ENCODE peak calls at places on chromosomes 16 and 17, in eight cellular contexts. W, Y, E, D, K, C, L and V are unnamed samples. For H3K9me3, the result is how much of the 10 kb centered on the place peaks cover.

GRCh38 chr17:8164815-8165131 is 2.0 kb upstream of the VAMP2 start:
- DNase-seq in W (no peak), Y (no peak), E (no peak), D (no peak), K (no peak), C (no peak), L (no peak), V (no peak)

GRCh38 chr16:81446318-81447275 is 2.0 kb downstream of the CMIP start:
- DNase-seq in W (no peak), Y (peak), E (no peak), D (peak), K (no peak), C (peak), L (peak), V (no peak)

GRCh38 chr17:72362466-72363335 is 241.9 kb downstream of the SOX9 start:
- DNase-seq in W (no peak), Y (no peak), E (no peak), D (peak), K (no peak), C (no peak), L (no peak), V (peak)

GRCh38 chr17:39759204-39759603 is 21.5 kb downstream of the GRB7 start:
- DNase-seq in W (no peak), Y (no peak), E (no peak), D (no peak), K (no peak), C (no peak), L (no peak), V (no peak)

GRCh38 chr17:30415491-30415890 is 36.8 kb downstream of the CPD start:
- DNase-seq in W (no peak), Y (no peak), E (no peak), D (peak), K (no peak), C (no peak), L (no peak), V (no peak)

GRCh38 chr16:82368041-82368440 is 198.0 kb upstream of the MPHOSPH6 start:
- DNase-seq in W (no peak), Y (peak), E (peak), D (peak), K (no peak), C (peak), L (peak), V (no peak)

GRCh38 chr16:73315645-73316044 is 267.7 kb upstream of the ZFHX3 start:
- DNase-seq in W (no peak), Y (no peak), E (no peak), D (no peak), K (no peak), C (no peak), L (no peak), V (no peak)

GRCh38 chr17:76270127-76270592 is 5.0 kb downstream of the UBALD2 start:
- DNase-seq in W (no peak), Y (no peak), E (peak), D (no peak), K (no peak), C (no peak), L (no peak), V (no peak)

GRCh38 chr17:28738680-28739384 is 5.0 kb upstream of the TRAF4 start:
- DNase-seq in W (peak), Y (no peak), E (peak), D (no peak), K (no peak), C (no peak), L (no peak), V (no peak)

GRCh38 chr17:4340914-4341615 is 25.4 kb downstream of the UBE2G1 start:
- DNase-seq in W (no peak), Y (no peak), E (no peak), D (peak), K (no peak), C (no peak), L (no peak), V (no peak)

GRCh38 chr17:65085397-65085796 is 28.9 kb upstream of the GNA13 start:
- DNase-seq in W (no peak), Y (no peak), E (no peak), D (no peak), K (no peak), C (no peak), L (no peak), V (no peak)

GRCh38 chr16:84080378-84080777 is 36.4 kb downstream of the MBTPS1 start:
- DNase-seq in W (no peak), Y (no peak), E (peak), D (no peak), K (no peak), C (no peak), L (no peak), V (no peak)

GRCh38 chr16:88781140-88782077 is 3.6 kb downstream of the PIEZO1 start:
- DNase-seq in W (peak), Y (no peak), E (peak), D (peak), K (peak), C (no peak), L (no peak), V (no peak)

GRCh38 chr17:30812218-30813177 is 12.0 kb downstream of the CRLF3 start:
- DNase-seq in W (no peak), Y (no peak), E (no peak), D (peak), K (no peak), C (no peak), L (no peak), V (no peak)

GRCh38 chr17:28346199-28346580 is 10.6 kb downstream of the TNFAIP1 start:
- DNase-seq in W (no peak), Y (no peak), E (no peak), D (no peak), K (no peak), C (no peak), L (no peak), V (no peak)

GRCh38 chr17:22703786-22704441 is 1011.6 kb downstream of the KCNJ18 start:
- DNase-seq in W (no peak), Y (no peak), E (no peak), D (no peak), K (no peak), C (no peak), L (no peak), V (no peak)

GRCh38 chr17:22707626-22708025 is 1015.3 kb downstream of the KCNJ18 start:
- DNase-seq in W (no peak), Y (no peak), E (no peak), D (no peak), K (no peak), C (no peak), L (no peak), V (no peak)

GRCh38 chr17:22703204-22703603 is 1010.9 kb downstream of the KCNJ18 start:
- DNase-seq in W (no peak), Y (no peak), E (no peak), D (no peak), K (no peak), C (no peak), L (no peak), V (no peak)

GRCh38 chr17:22704674-22705073 is 1012.4 kb downstream of the KCNJ18 start:
- DNase-seq in W (no peak), Y (no peak), E (no peak), D (peak), K (no peak), C (no peak), L (no peak), V (no peak)
- H3K9me3 ChIP-seq in W (under half), Y (under half), E (under half), D (under half), K (under half), C (under half), L (under half), V (under half)

DNA sequence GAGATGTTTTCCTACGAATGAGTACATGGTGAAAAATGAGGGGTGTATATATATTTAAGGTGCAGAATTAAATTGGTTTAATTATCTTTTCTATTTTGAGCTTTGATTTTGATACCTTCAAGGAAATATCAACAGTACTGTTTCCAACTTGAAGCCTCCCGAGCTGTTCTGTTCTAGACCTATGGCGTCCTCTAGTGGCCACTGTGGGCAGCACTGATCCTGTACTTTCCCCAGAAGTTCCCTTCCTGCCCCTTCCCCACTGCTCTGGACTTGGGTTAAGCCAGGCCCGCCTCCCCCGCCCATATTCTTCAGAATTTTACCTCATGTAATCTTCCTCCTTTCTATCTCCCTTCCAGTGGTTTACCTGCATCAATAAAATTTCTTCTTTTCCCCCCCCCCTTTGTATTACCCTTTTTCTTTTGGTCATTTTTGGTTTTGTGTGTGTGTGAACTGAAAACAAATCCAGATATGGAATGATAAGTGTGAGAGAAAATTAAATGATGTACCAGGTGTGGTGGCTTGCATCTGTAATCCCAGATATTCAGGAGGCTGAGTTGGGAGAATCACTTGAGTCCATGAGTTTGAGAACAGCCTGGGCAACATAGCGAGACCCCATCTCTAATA is 1643.5 kb downstream of the TP53TG3F start:
- DNase-seq in W (no peak), Y (no peak), E (no peak), D (peak), K (no peak), C (no peak), L (no peak), V (peak)
- H3K9me3 ChIP-seq in W (under half), Y (under half), E (under half), D (under half), K (under half), C (under half), L (under half), V (under half)

DNA sequence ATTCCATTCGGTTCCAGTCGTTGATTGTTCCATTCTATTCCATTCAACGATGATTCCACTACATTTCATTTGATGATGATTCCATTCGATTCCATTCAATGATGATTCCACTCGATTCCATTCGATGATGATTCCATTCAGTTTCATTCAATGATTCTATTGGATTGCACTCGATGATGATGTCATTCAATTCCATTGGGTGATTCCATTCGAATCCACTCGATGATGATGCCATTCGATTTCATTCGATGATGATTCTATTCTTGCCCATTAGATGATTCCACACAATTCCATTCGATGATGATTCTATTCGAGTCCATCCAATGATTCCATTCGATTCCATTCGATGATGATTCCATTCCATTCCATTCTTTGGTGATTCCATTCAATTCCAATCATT is 1283.7 kb downstream of the TP53TG3F start:
- DNase-seq in W (no peak), Y (no peak), E (no peak), D (no peak), K (no peak), C (no peak), L (no peak), V (no peak)
- H3K9me3 ChIP-seq in W (under half), Y (under half), E (half or more), D (under half), K (under half), C (under half), L (half or more), V (under half)

GRCh38 chr16:24973771-24974461 is 41.3 kb downstream of the ARHGAP17 start:
- DNase-seq in W (no peak), Y (peak), E (no peak), D (no peak), K (no peak), C (no peak), L (no peak), V (no peak)

GRCh38 chr16:24969071-24969470 is 46.1 kb downstream of the ARHGAP17 start:
- DNase-seq in W (no peak), Y (no peak), E (no peak), D (no peak), K (no peak), C (no peak), L (no peak), V (no peak)

GRCh38 chr16:24972608-24973220 is 42.5 kb downstream of the ARHGAP17 start:
- DNase-seq in W (no peak), Y (no peak), E (no peak), D (no peak), K (no peak), C (no peak), L (no peak), V (no peak)

GRCh38 chr16:24970708-24971107 is 44.5 kb downstream of the ARHGAP17 start:
- DNase-seq in W (no peak), Y (no peak), E (no peak), D (no peak), K (no peak), C (no peak), L (no peak), V (no peak)

GRCh38 chr16:24971718-24972117 is 43.5 kb downstream of the ARHGAP17 start:
- DNase-seq in W (no peak), Y (no peak), E (no peak), D (no peak), K (no peak), C (no peak), L (no peak), V (no peak)
- H3K9me3 ChIP-seq in W (under half), Y (under half), E (under half), D (under half), K (under half), C (under half), L (under half), V (under half)

GRCh38 chr16:921321-921905 is 49.4 kb downstream of the LMF1 start:
- DNase-seq in W (no peak), Y (no peak), E (peak), D (no peak), K (no peak), C (no peak), L (no peak), V (no peak)

GRCh38 chr16:923184-923583 is 47.6 kb downstream of the LMF1 start:
- DNase-seq in W (no peak), Y (no peak), E (peak), D (no peak), K (no peak), C (no peak), L (no peak), V (no peak)

GRCh38 chr16:920722-921121 is 50.1 kb downstream of the LMF1 start:
- DNase-seq in W (no peak), Y (no peak), E (peak), D (peak), K (no peak), C (no peak), L (no peak), V (no peak)

GRCh38 chr16:924063-924462 is 46.7 kb downstream of the LMF1 start:
- DNase-seq in W (no peak), Y (no peak), E (no peak), D (no peak), K (no peak), C (no peak), L (no peak), V (no peak)

GRCh38 chr16:922051-922450 is 48.7 kb downstream of the LMF1 start:
- DNase-seq in W (no peak), Y (no peak), E (peak), D (no peak), K (no peak), C (no peak), L (no peak), V (no peak)
- H3K9me3 ChIP-seq in W (under half), Y (under half), E (under half), D (under half), K (under half), C (under half), L (under half), V (under half)